ENCODE peak calls at places on chromosomes 5 and 9, in eight cellular contexts. S is activated T-cell treated with anti-CD3 and anti-CD28 coated beads for 1 hour, G is NCI-H1694, R is NCI-H2081, N is gastrocnemius medialis, V is NCI-H226, C is GM03348, Y is A549. F is an unnamed sample.

GRCh38 chr5:155628346-155628745 is 614.8 kb downstream of the KIF4B start:
- DNase-seq in S (no peak), G (no peak), R (no peak), N (no peak), V (no peak), C (no peak), Y (no peak), F (no peak)

GRCh38 chr5:172985596-172985995 is 2.0 kb downstream of the ATP6V0E1 start:
- DNase-seq in S (no peak), G (no peak), R (no peak), N (no peak), V (no peak), C (no peak), Y (no peak), F (no peak)

GRCh38 chr9:106784076-106784475 is 78.9 kb upstream of the ZNF462 start:
- DNase-seq in S (no peak), G (no peak), R (no peak), N (no peak), V (peak; percentile 40), C (no peak), Y (no peak), F (no peak)

GRCh38 chr5:135310328-135310989 is 88.6 kb downstream of the MACROH2A1 start:
- DNase-seq in S (no peak), G (no peak), R (no peak), N (no peak), V (peak; percentile 12), C (peak; percentile 36), Y (no peak), F (no peak)

GRCh38 chr9:3858961-3859360 is 333.2 kb upstream of the RFX3 start:
- DNase-seq in S (no peak), G (no peak), R (no peak), N (no peak), V (no peak), C (no peak), Y (peak; percentile 62), F (no peak)

GRCh38 chr5:80867233-80867632 is 92.9 kb upstream of the RASGRF2 start:
- DNase-seq in S (no peak), G (no peak), R (no peak), N (no peak), V (no peak), C (peak; percentile 34), Y (no peak), F (no peak)

GRCh38 chr5:78985407-78986223 is 505 bp upstream of the ARSB start:
- DNase-seq in S (peak; percentile 14), G (peak; percentile 22), R (peak; percentile 41), N (peak; percentile 22), V (peak; percentile 62), C (peak; percentile 20), Y (peak; percentile 68), F (peak; percentile 65)

GRCh38 chr5:28190011-28190410 is 1151.6 kb upstream of the CDH9 start:
- DNase-seq in S (no peak), G (no peak), R (no peak), N (no peak), V (peak; percentile 14), C (no peak), Y (peak; percentile 29), F (no peak)

GRCh38 chr5:79512692-79513518 is 1.0 kb downstream of the HOMER1 start:
- DNase-seq in S (no peak), G (no peak), R (no peak), N (peak; percentile 50), V (no peak), C (peak; percentile 23), Y (no peak), F (peak; percentile 20)

GRCh38 chr9:110942522-110942921 is 95.7 kb downstream of the LPAR1 start:
- DNase-seq in S (no peak), G (no peak), R (no peak), N (no peak), V (peak; percentile 45), C (peak; percentile 58), Y (no peak), F (no peak)

GRCh38 chr5:115432691-115433090 is 111.9 kb downstream of the FEM1C start:
- DNase-seq in S (no peak), G (no peak), R (no peak), N (no peak), V (no peak), C (no peak), Y (no peak), F (no peak)

GRCh38 chr5:63822633-63823032 is 139.6 kb downstream of the HTR1A start:
- DNase-seq in S (no peak), G (no peak), R (no peak), N (no peak), V (no peak), C (no peak), Y (no peak), F (no peak)

GRCh38 chr5:132829742-132830435 is 558 bp downstream of the SHROOM1 start:
- DNase-seq in S (peak; percentile 65), G (peak; percentile 21), R (peak; percentile 64), N (peak; percentile 50), V (peak; percentile 55), C (peak; percentile 95), Y (peak; percentile 75), F (peak; percentile 64)

GRCh38 chr9:86741311-86742215 is 205.7 kb downstream of the GAS1 start:
- DNase-seq in S (no peak), G (no peak), R (no peak), N (peak; percentile 21), V (peak; percentile 73), C (peak; percentile 55), Y (no peak), F (no peak)

GRCh38 chr5:38835887-38836286 is 9.9 kb upstream of the OSMR start:
- DNase-seq in S (no peak), G (no peak), R (no peak), N (no peak), V (peak; percentile 46), C (peak; percentile 64), Y (no peak), F (no peak)

GRCh38 chr5:159094745-159095144 is 5.0 kb downstream of the EBF1 start:
- DNase-seq in S (peak; percentile 48), G (peak; percentile 25), R (peak; percentile 84), N (peak; percentile 69), V (peak; percentile 71), C (peak; percentile 54), Y (peak; percentile 93), F (peak; percentile 74)

GRCh38 chr9:69548676-69549075 is 123.5 kb downstream of the APBA1 start:
- DNase-seq in S (no peak), G (no peak), R (no peak), N (no peak), V (no peak), C (no peak), Y (no peak), F (no peak)

GRCh38 chr9:101162231-101162630 is 133.7 kb downstream of the PLPPR1 start:
- DNase-seq in S (no peak), G (no peak), R (peak; percentile 45), N (no peak), V (no peak), C (no peak), Y (no peak), F (no peak)

GRCh38 chr5:75610201-75610600 is 1.1 kb upstream of the ANKDD1B start:
- DNase-seq in S (no peak), G (no peak), R (no peak), N (no peak), V (no peak), C (no peak), Y (no peak), F (no peak)

GRCh38 chr9:7185612-7186011 is 427.8 kb downstream of the KDM4C start:
- DNase-seq in S (no peak), G (no peak), R (no peak), N (no peak), V (peak; percentile 98), C (peak; percentile 66), Y (peak; percentile 83), F (no peak)